ENCODE peak calls at places on chromosomes 1 and 21, in nine cellular contexts. G is activated naive CD4-positive, alpha-beta T cell; V is Daoy; N is H9; C is skeletal muscle cell; L is effector CD8-positive, alpha-beta T cell; B is NCI-H460; P is posterior vena cava; J is stimulated activated CD4-positive, alpha-beta T cell treated with anti-CD3 and anti-CD28 coated beads, Interleukin-15, amount 100 ng/mL, for 1 hour. X is an unnamed sample.

GRCh38 chr21:35048183-35048601 is 910 bp downstream of the RUNX1 start:
- DNase-seq in G (no peak), V (peak; percentile 67), N (no peak), C (no peak), L (peak; percentile 9), B (no peak), P (peak; percentile 79), J (no peak), X (no peak)

GRCh38 chr1:6889875-6890480 is 104.7 kb downstream of the CAMTA1 start:
- DNase-seq in G (no peak), V (peak; percentile 49), N (no peak), C (no peak), L (no peak), B (peak; percentile 53), P (no peak), J (no peak), X (peak; percentile 37)

GRCh38 chr1:171769754-171770153 is 11.7 kb upstream of the METTL13 start:
- DNase-seq in G (no peak), V (no peak), N (no peak), C (no peak), L (no peak), B (no peak), P (no peak), J (no peak), X (no peak)

GRCh38 chr1:17084787-17085186 is 31.0 kb upstream of the SDHB start:
- DNase-seq in G (no peak), V (no peak), N (no peak), C (no peak), L (no peak), B (no peak), P (no peak), J (no peak), X (no peak)

GRCh38 chr1:164617607-164618564 is 58.9 kb downstream of the PBX1 start:
- DNase-seq in G (no peak), V (peak; percentile 38), N (peak; percentile 62), C (no peak), L (no peak), B (peak; percentile 44), P (no peak), J (no peak), X (no peak)

GRCh38 chr1:81296584-81296983 is 504.1 kb upstream of the ADGRL2 start:
- DNase-seq in G (no peak), V (no peak), N (no peak), C (no peak), L (no peak), B (no peak), P (no peak), J (no peak), X (no peak)

GRCh38 chr1:175520186-175520585 is 223.2 kb downstream of the TNR start:
- DNase-seq in G (no peak), V (peak; percentile 38), N (no peak), C (no peak), L (no peak), B (no peak), P (no peak), J (no peak), X (no peak)

GRCh38 chr1:200699871-200700270 is 30.2 kb upstream of the DDX59 start:
- DNase-seq in G (no peak), V (peak; percentile 61), N (peak; percentile 65), C (peak; percentile 32), L (no peak), B (no peak), P (no peak), J (no peak), X (no peak)

GRCh38 chr1:168136709-168137514 is at the start of gene GPR161:
- DNase-seq in G (no peak), V (peak; percentile 70), N (peak; percentile 66), C (no peak), L (no peak), B (no peak), P (peak; percentile 82), J (no peak), X (peak; percentile 33)

GRCh38 chr1:214880956-214881355 is 201.6 kb upstream of the KCNK2 start:
- DNase-seq in G (no peak), V (no peak), N (no peak), C (no peak), L (no peak), B (no peak), P (no peak), J (no peak), X (no peak)

GRCh38 chr1:108079550-108079949 is 114.6 kb upstream of the VAV3 start:
- DNase-seq in G (no peak), V (no peak), N (no peak), C (no peak), L (no peak), B (no peak), P (no peak), J (peak; percentile 16), X (peak; percentile 65)

GRCh38 chr1:5312870-5313269 is 658.5 kb downstream of the AJAP1 start:
- DNase-seq in G (no peak), V (no peak), N (no peak), C (no peak), L (no peak), B (no peak), P (no peak), J (no peak), X (no peak)

GRCh38 chr1:30511563-30512252 is 211.7 kb downstream of the MATN1 start:
- DNase-seq in G (no peak), V (peak; percentile 59), N (peak; percentile 19), C (no peak), L (no peak), B (no peak), P (no peak), J (no peak), X (no peak)

GRCh38 chr1:31736675-31737074 is 27.5 kb downstream of the ADGRB2 start:
- DNase-seq in G (no peak), V (peak; percentile 36), N (no peak), C (no peak), L (no peak), B (no peak), P (no peak), J (peak; percentile 26), X (no peak)

GRCh38 chr1:33719771-33720670 is 143.9 kb upstream of the HMGB4 start:
- DNase-seq in G (no peak), V (no peak), N (peak; percentile 12), C (no peak), L (no peak), B (no peak), P (no peak), J (no peak), X (no peak)

GRCh38 chr1:29890201-29890959 is 654.1 kb downstream of the PTPRU start:
- DNase-seq in G (no peak), V (no peak), N (no peak), C (no peak), L (no peak), B (no peak), P (no peak), J (no peak), X (no peak)

GRCh38 chr1:21742578-21742977 is 40.4 kb downstream of the USP48 start:
- DNase-seq in G (no peak), V (no peak), N (no peak), C (no peak), L (no peak), B (no peak), P (no peak), J (no peak), X (no peak)

GRCh38 chr1:212977781-212978645 is 27.7 kb downstream of the VASH2 start:
- DNase-seq in G (no peak), V (peak; percentile 57), N (peak; percentile 21), C (no peak), L (no peak), B (no peak), P (no peak), J (no peak), X (no peak)

GRCh38 chr1:106022312-106022902 is 1034.1 kb upstream of the PRMT6 start:
- DNase-seq in G (no peak), V (no peak), N (no peak), C (no peak), L (no peak), B (no peak), P (no peak), J (no peak), X (peak; percentile 3)

GRCh38 chr1:85617582-85618237 is 37.1 kb downstream of the CCN1 start:
- DNase-seq in G (no peak), V (no peak), N (no peak), C (peak; percentile 51), L (no peak), B (no peak), P (no peak), J (no peak), X (no peak)

GRCh38 chr1:42040159-42040558 is 113.1 kb upstream of the GUCA2B start:
- DNase-seq in G (no peak), V (no peak), N (no peak), C (no peak), L (no peak), B (no peak), P (no peak), J (no peak), X (no peak)

GRCh38 chr1:29956343-29957030 is 720.2 kb downstream of the PTPRU start:
- DNase-seq in G (no peak), V (no peak), N (peak; percentile 8), C (no peak), L (no peak), B (no peak), P (no peak), J (no peak), X (no peak)

GRCh38 chr1:201229771-201230635 is 39.4 kb downstream of the IGFN1 start:
- DNase-seq in G (no peak), V (peak; percentile 56), N (no peak), C (peak; percentile 32), L (no peak), B (no peak), P (peak; percentile 47), J (no peak), X (no peak)

GRCh38 chr1:93056214-93056613 is 22.9 kb upstream of the MTF2 start:
- DNase-seq in G (no peak), V (no peak), N (peak; percentile 47), C (peak; percentile 1), L (no peak), B (no peak), P (no peak), J (no peak), X (no peak)

X was measured in germinal center.